ENCODE peak calls at places on chromosomes 1 and 21, in eight cellular contexts. One of them, this sample, is unnamed.

GRCh38 chr1:234201600-234201999 is 171.7 kb upstream of the COA6 start:
- DNase-seq in transverse colon: no peak
- DNase-seq in colonic mucosa: no peak
- DNase-seq in CD8-positive, alpha-beta memory T cell: no peak
- DNase-seq in left lung: no peak
- DNase-seq in A549: no peak
- DNase-seq in SK-N-MC: no peak
- DNase-seq in heart right ventricle: no peak
- DNase-seq in this sample: no peak

GRCh38 chr1:210535796-210536195 is 207.1 kb downstream of the HHAT start:
- DNase-seq in transverse colon: no peak
- DNase-seq in colonic mucosa: no peak
- DNase-seq in CD8-positive, alpha-beta memory T cell: no peak
- DNase-seq in left lung: no peak
- DNase-seq in A549: no peak
- DNase-seq in SK-N-MC: no peak
- DNase-seq in heart right ventricle: no peak
- DNase-seq in this sample: no peak

GRCh38 chr21:37458669-37459276 is 92.2 kb downstream of the DYRK1A start:
- DNase-seq in transverse colon: no peak
- DNase-seq in colonic mucosa: no peak
- DNase-seq in CD8-positive, alpha-beta memory T cell: no peak
- DNase-seq in left lung: no peak
- DNase-seq in A549: no peak
- DNase-seq in SK-N-MC: no peak
- DNase-seq in heart right ventricle: no peak
- DNase-seq in this sample: no peak

GRCh38 chr1:41823453-41823852 is 95.3 kb downstream of the HIVEP3 start:
- DNase-seq in transverse colon: no peak
- DNase-seq in colonic mucosa: no peak
- DNase-seq in CD8-positive, alpha-beta memory T cell: no peak
- DNase-seq in left lung: peak
- DNase-seq in A549: no peak
- DNase-seq in SK-N-MC: no peak
- DNase-seq in heart right ventricle: peak
- DNase-seq in this sample: peak

GRCh38 chr1:32768110-32768857 is 48.9 kb downstream of the YARS1 start:
- DNase-seq in transverse colon: no peak
- DNase-seq in colonic mucosa: no peak
- DNase-seq in CD8-positive, alpha-beta memory T cell: no peak
- DNase-seq in left lung: no peak
- DNase-seq in A549: no peak
- DNase-seq in SK-N-MC: no peak
- DNase-seq in heart right ventricle: no peak
- DNase-seq in this sample: no peak

GRCh38 chr21:35833991-35834390 is 226.3 kb downstream of the SETD4 start:
- DNase-seq in transverse colon: no peak
- DNase-seq in colonic mucosa: no peak
- DNase-seq in CD8-positive, alpha-beta memory T cell: no peak
- DNase-seq in left lung: no peak
- DNase-seq in A549: no peak
- DNase-seq in SK-N-MC: no peak
- DNase-seq in heart right ventricle: no peak
- DNase-seq in this sample: no peak

GRCh38 chr1:208437416-208437815 is 193.2 kb upstream of the PLXNA2 start:
- DNase-seq in transverse colon: no peak
- DNase-seq in colonic mucosa: no peak
- DNase-seq in CD8-positive, alpha-beta memory T cell: no peak
- DNase-seq in left lung: no peak
- DNase-seq in A549: no peak
- DNase-seq in SK-N-MC: no peak
- DNase-seq in heart right ventricle: no peak
- DNase-seq in this sample: no peak

GRCh38 chr1:66168919-66169725 is 364.8 kb upstream of the SGIP1 start:
- DNase-seq in transverse colon: no peak
- DNase-seq in colonic mucosa: no peak
- DNase-seq in CD8-positive, alpha-beta memory T cell: no peak
- DNase-seq in left lung: no peak
- DNase-seq in A549: peak
- DNase-seq in SK-N-MC: no peak
- DNase-seq in heart right ventricle: no peak
- DNase-seq in this sample: no peak

GRCh38 chr1:220880726-220881506 is 1.7 kb downstream of the HLX start:
- DNase-seq in transverse colon: peak
- DNase-seq in colonic mucosa: peak
- DNase-seq in CD8-positive, alpha-beta memory T cell: no peak
- DNase-seq in left lung: peak
- DNase-seq in A549: no peak
- DNase-seq in SK-N-MC: no peak
- DNase-seq in heart right ventricle: peak
- DNase-seq in this sample: peak

GRCh38 chr1:112298558-112298957 is 97.5 kb upstream of the CTTNBP2NL start:
- DNase-seq in transverse colon: peak
- DNase-seq in colonic mucosa: peak
- DNase-seq in CD8-positive, alpha-beta memory T cell: no peak
- DNase-seq in left lung: peak
- DNase-seq in A549: peak
- DNase-seq in SK-N-MC: no peak
- DNase-seq in heart right ventricle: no peak
- DNase-seq in this sample: peak

GRCh38 chr1:91564888-91565700 is 64.4 kb downstream of the CDC7 start:
- DNase-seq in transverse colon: no peak
- DNase-seq in colonic mucosa: no peak
- DNase-seq in CD8-positive, alpha-beta memory T cell: no peak
- DNase-seq in left lung: no peak
- DNase-seq in A549: no peak
- DNase-seq in SK-N-MC: no peak
- DNase-seq in heart right ventricle: no peak
- DNase-seq in this sample: no peak

GRCh38 chr1:15756143-15757015 is 2.2 kb upstream of the FBLIM1 start:
- DNase-seq in transverse colon: peak
- DNase-seq in colonic mucosa: peak
- DNase-seq in CD8-positive, alpha-beta memory T cell: no peak
- DNase-seq in left lung: no peak
- DNase-seq in A549: no peak
- DNase-seq in SK-N-MC: no peak
- DNase-seq in heart right ventricle: no peak
- DNase-seq in this sample: no peak

GRCh38 chr1:41545996-41546938 is 61.8 kb upstream of the EDN2 start:
- DNase-seq in transverse colon: no peak
- DNase-seq in colonic mucosa: no peak
- DNase-seq in CD8-positive, alpha-beta memory T cell: no peak
- DNase-seq in left lung: no peak
- DNase-seq in A549: no peak
- DNase-seq in SK-N-MC: no peak
- DNase-seq in heart right ventricle: no peak
- DNase-seq in this sample: no peak

GRCh38 chr21:28884481-28884880 is 108.2 kb downstream of the LTN1 start:
- DNase-seq in transverse colon: no peak
- DNase-seq in colonic mucosa: no peak
- DNase-seq in CD8-positive, alpha-beta memory T cell: no peak
- DNase-seq in left lung: no peak
- DNase-seq in A549: no peak
- DNase-seq in SK-N-MC: no peak
- DNase-seq in heart right ventricle: no peak
- DNase-seq in this sample: no peak

GRCh38 chr21:25639167-25639921 is at the start of gene JAM2:
- DNase-seq in transverse colon: peak
- DNase-seq in colonic mucosa: peak
- DNase-seq in CD8-positive, alpha-beta memory T cell: peak
- DNase-seq in left lung: peak
- DNase-seq in A549: peak
- DNase-seq in SK-N-MC: no peak
- DNase-seq in heart right ventricle: peak
- DNase-seq in this sample: peak

GRCh38 chr21:34845521-34846213 is 176.9 kb downstream of the CLIC6 start:
- DNase-seq in transverse colon: peak
- DNase-seq in colonic mucosa: peak
- DNase-seq in CD8-positive, alpha-beta memory T cell: peak
- DNase-seq in left lung: peak
- DNase-seq in A549: no peak
- DNase-seq in SK-N-MC: no peak
- DNase-seq in heart right ventricle: no peak
- DNase-seq in this sample: no peak

GRCh38 chr21:45504021-45504515 is 38.2 kb downstream of the SLC19A1 start:
- DNase-seq in transverse colon: no peak
- DNase-seq in colonic mucosa: no peak
- DNase-seq in CD8-positive, alpha-beta memory T cell: no peak
- DNase-seq in left lung: peak
- DNase-seq in A549: no peak
- DNase-seq in SK-N-MC: no peak
- DNase-seq in heart right ventricle: peak
- DNase-seq in this sample: peak

GRCh38 chr1:27408151-27408550 is 15.7 kb downstream of the GPR3 start:
- DNase-seq in transverse colon: no peak
- DNase-seq in colonic mucosa: no peak
- DNase-seq in CD8-positive, alpha-beta memory T cell: no peak
- DNase-seq in left lung: no peak
- DNase-seq in A549: no peak
- DNase-seq in SK-N-MC: no peak
- DNase-seq in heart right ventricle: no peak
- DNase-seq in this sample: no peak

GRCh38 chr1:245654460-245655050 is 499.8 kb downstream of the KIF26B start:
- DNase-seq in transverse colon: no peak
- DNase-seq in colonic mucosa: no peak
- DNase-seq in CD8-positive, alpha-beta memory T cell: no peak
- DNase-seq in left lung: no peak
- DNase-seq in A549: no peak
- DNase-seq in SK-N-MC: no peak
- DNase-seq in heart right ventricle: no peak
- DNase-seq in this sample: no peak

GRCh38 chr1:1599030-1599916 is 662 bp downstream of the FNDC10 start:
- DNase-seq in transverse colon: no peak
- DNase-seq in colonic mucosa: no peak
- DNase-seq in CD8-positive, alpha-beta memory T cell: no peak
- DNase-seq in left lung: peak
- DNase-seq in A549: no peak
- DNase-seq in SK-N-MC: no peak
- DNase-seq in heart right ventricle: peak
- DNase-seq in this sample: no peak

GRCh38 chr21:32562426-32562825 is 22.9 kb downstream of the TCP10L start:
- DNase-seq in transverse colon: peak
- DNase-seq in colonic mucosa: no peak
- DNase-seq in CD8-positive, alpha-beta memory T cell: no peak
- DNase-seq in left lung: no peak
- DNase-seq in A549: no peak
- DNase-seq in SK-N-MC: no peak
- DNase-seq in heart right ventricle: no peak
- DNase-seq in this sample: peak

GRCh38 chr1:111220302-111220890 is 7.1 kb upstream of the CHI3L2 start:
- DNase-seq in transverse colon: no peak
- DNase-seq in colonic mucosa: no peak
- DNase-seq in CD8-positive, alpha-beta memory T cell: no peak
- DNase-seq in left lung: no peak
- DNase-seq in A549: no peak
- DNase-seq in SK-N-MC: no peak
- DNase-seq in heart right ventricle: no peak
- DNase-seq in this sample: no peak
- H3K27ac ChIP-seq in transverse colon: peak
- H3K27ac ChIP-seq in colonic mucosa: peak
- H3K27ac ChIP-seq in CD8-positive, alpha-beta memory T cell: no peak
- H3K27ac ChIP-seq in left lung: no peak
- H3K27ac ChIP-seq in A549: no peak
- H3K27ac ChIP-seq in SK-N-MC: no peak
- H3K27ac ChIP-seq in heart right ventricle: no peak
- H3K27ac ChIP-seq in this sample: no peak

GRCh38 chr1:229325873-229326502 is 16.9 kb downstream of the CCSAP start:
- DNase-seq in transverse colon: no peak
- DNase-seq in colonic mucosa: no peak
- DNase-seq in CD8-positive, alpha-beta memory T cell: no peak
- DNase-seq in left lung: no peak
- DNase-seq in A549: no peak
- DNase-seq in SK-N-MC: no peak
- DNase-seq in heart right ventricle: no peak
- DNase-seq in this sample: no peak
- H3K4me3 ChIP-seq in transverse colon: no peak
- H3K4me3 ChIP-seq in colonic mucosa: no peak
- H3K4me3 ChIP-seq in CD8-positive, alpha-beta memory T cell: no peak
- H3K4me3 ChIP-seq in left lung: no peak
- H3K4me3 ChIP-seq in A549: no peak
- H3K4me3 ChIP-seq in SK-N-MC: no peak
- H3K4me3 ChIP-seq in heart right ventricle: no peak
- H3K4me3 ChIP-seq in this sample: no peak

DNA sequence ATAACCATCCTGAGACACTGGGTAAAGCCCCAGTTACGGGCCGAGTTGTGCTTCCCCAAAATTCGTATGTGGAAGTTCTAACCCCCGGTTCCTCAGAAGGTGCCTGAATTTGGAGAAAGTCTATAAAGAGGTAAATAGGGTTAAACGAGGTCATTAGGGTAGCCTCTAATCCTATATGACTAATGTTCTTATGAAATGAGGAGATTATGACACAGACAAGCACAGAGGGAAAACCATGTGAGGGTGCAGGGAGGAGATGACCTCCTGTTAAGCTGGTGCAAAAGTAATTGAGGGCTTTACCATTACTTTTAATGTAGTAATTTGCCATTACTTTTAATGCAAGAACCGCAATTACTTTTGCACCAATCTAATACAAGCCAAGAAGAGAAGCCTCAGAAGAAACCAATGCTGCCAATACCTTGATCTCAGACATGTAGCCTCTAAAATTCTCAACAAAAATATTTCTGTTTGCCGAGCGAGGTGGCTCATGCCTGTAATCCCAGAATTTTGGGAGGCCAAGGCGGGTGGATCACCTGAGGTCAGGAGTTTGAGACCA is 260.8 kb downstream of the GPATCH2 start:
- DNase-seq in transverse colon: no peak
- DNase-seq in colonic mucosa: no peak
- DNase-seq in CD8-positive, alpha-beta memory T cell: no peak
- DNase-seq in left lung: no peak
- DNase-seq in A549: no peak
- DNase-seq in SK-N-MC: no peak
- DNase-seq in heart right ventricle: no peak
- DNase-seq in this sample: no peak
- H3K27ac ChIP-seq in transverse colon: no peak
- H3K27ac ChIP-seq in colonic mucosa: no peak
- H3K27ac ChIP-seq in CD8-positive, alpha-beta memory T cell: no peak
- H3K27ac ChIP-seq in left lung: no peak
- H3K27ac ChIP-seq in A549: no peak
- H3K27ac ChIP-seq in SK-N-MC: no peak
- H3K27ac ChIP-seq in heart right ventricle: no peak
- H3K27ac ChIP-seq in this sample: no peak

DNA sequence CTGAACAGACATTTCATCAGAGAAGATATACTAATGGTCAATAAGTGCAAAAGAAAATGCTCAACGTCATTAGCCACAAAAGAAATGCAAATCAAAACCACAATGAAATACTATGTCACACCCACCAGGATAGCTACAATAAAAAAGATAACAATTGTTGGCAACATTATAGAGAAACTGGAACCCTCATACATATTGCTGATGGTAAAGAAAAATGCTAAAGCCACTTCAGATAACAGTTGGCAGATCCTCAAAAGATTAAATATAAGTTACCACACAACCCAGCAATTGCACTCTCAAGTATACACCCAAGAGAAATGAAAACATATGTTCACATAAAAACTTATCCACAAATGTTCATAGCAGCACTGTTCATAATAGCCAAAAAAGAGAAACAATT is 20.8 kb downstream of the TRIM33 start:
- DNase-seq in transverse colon: no peak
- DNase-seq in colonic mucosa: no peak
- DNase-seq in CD8-positive, alpha-beta memory T cell: no peak
- DNase-seq in left lung: no peak
- DNase-seq in A549: no peak
- DNase-seq in SK-N-MC: peak
- DNase-seq in heart right ventricle: no peak
- DNase-seq in this sample: no peak
- H3K4me3 ChIP-seq in transverse colon: no peak
- H3K4me3 ChIP-seq in colonic mucosa: no peak
- H3K4me3 ChIP-seq in CD8-positive, alpha-beta memory T cell: no peak
- H3K4me3 ChIP-seq in left lung: no peak
- H3K4me3 ChIP-seq in A549: no peak
- H3K4me3 ChIP-seq in SK-N-MC: peak
- H3K4me3 ChIP-seq in heart right ventricle: no peak
- H3K4me3 ChIP-seq in this sample: no peak

This sample was measured in right cardiac atrium.